ENCODE peak calls at places on chromosomes 1 and 21, in four cellular contexts. One of them, this sample, is unnamed.

GRCh38 chr1:237041795-237042466 is at the start of gene RYR2:
- DNase-seq in PC-9: no peak
- DNase-seq in stomach: no peak
- DNase-seq in heart left ventricle: peak; percentile 48
- DNase-seq in this sample: peak; percentile 86

GRCh38 chr1:158150512-158150911 is 30.2 kb upstream of the CD1D start:
- DNase-seq in PC-9: no peak
- DNase-seq in heart left ventricle: no peak
- DNase-seq in stomach: no peak
- DNase-seq in this sample: no peak

GRCh38 chr1:233714631-233715217 is 100.8 kb downstream of the KCNK1 start:
- DNase-seq in PC-9: no peak
- DNase-seq in heart left ventricle: no peak
- DNase-seq in stomach: peak; percentile 60
- DNase-seq in this sample: no peak

GRCh38 chr21:17610862-17611261 is 1.8 kb downstream of the BTG3 start:
- DNase-seq in stomach: peak; percentile 27
- DNase-seq in PC-9: no peak
- DNase-seq in heart left ventricle: no peak
- DNase-seq in this sample: peak; percentile 22

GRCh38 chr21:26624983-26625519 is 52.0 kb upstream of the CYYR1 start:
- DNase-seq in stomach: no peak
- DNase-seq in PC-9: no peak
- DNase-seq in heart left ventricle: no peak
- DNase-seq in this sample: no peak

GRCh38 chr21:17454315-17455027 is 58.4 kb upstream of the CXADR start:
- DNase-seq in stomach: no peak
- DNase-seq in PC-9: peak; percentile 79
- DNase-seq in heart left ventricle: no peak
- DNase-seq in this sample: no peak

GRCh38 chr1:157490337-157491165 is 61.8 kb downstream of the FCRL5 start:
- DNase-seq in heart left ventricle: peak; percentile 29
- DNase-seq in stomach: peak; percentile 80
- DNase-seq in PC-9: peak; percentile 58
- DNase-seq in this sample: peak; percentile 69

GRCh38 chr1:203462878-203463277 is 12.7 kb upstream of the PRELP start:
- DNase-seq in stomach: no peak
- DNase-seq in PC-9: peak; percentile 60
- DNase-seq in heart left ventricle: no peak
- DNase-seq in this sample: peak; percentile 87

GRCh38 chr1:178768423-178768822 is 43.4 kb downstream of the RALGPS2 start:
- DNase-seq in stomach: no peak
- DNase-seq in PC-9: no peak
- DNase-seq in heart left ventricle: no peak
- DNase-seq in this sample: no peak

GRCh38 chr1:80384037-80384830 is 1377.7 kb upstream of the ADGRL4 start:
- DNase-seq in stomach: no peak
- DNase-seq in heart left ventricle: no peak
- DNase-seq in PC-9: no peak
- DNase-seq in this sample: no peak

GRCh38 chr1:33237579-33237978 is 18.7 kb upstream of the ZNF362 start:
- DNase-seq in PC-9: no peak
- DNase-seq in stomach: no peak
- DNase-seq in heart left ventricle: no peak
- DNase-seq in this sample: no peak

GRCh38 chr1:205915354-205915990 is 27.8 kb downstream of the SLC26A9 start:
- DNase-seq in PC-9: no peak
- DNase-seq in stomach: no peak
- DNase-seq in heart left ventricle: no peak
- DNase-seq in this sample: no peak

GRCh38 chr1:69138172-69138571 is 429.6 kb upstream of the LRRC7 start:
- DNase-seq in stomach: no peak
- DNase-seq in PC-9: no peak
- DNase-seq in heart left ventricle: no peak
- DNase-seq in this sample: no peak

DNA sequence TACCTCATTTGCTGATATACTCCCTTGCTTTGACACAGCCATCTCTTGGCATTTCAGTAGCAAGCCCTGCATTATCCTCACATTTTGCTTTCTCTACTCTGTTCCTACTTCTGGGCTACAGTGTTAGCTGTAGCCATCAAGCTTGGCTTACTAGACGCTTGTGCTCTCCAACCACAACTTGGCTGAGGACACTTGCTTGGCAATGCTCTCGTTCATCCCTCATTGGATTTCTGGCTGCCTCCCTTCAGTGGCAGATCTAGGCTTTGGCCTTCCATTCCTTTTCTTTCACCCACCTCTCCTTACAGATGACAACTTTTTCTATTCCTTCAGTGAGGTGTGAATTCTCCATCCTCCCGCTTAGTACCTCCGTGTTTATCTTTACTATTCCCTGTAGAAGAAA is 428.7 kb upstream of the LRRC7 start:
- DNase-seq in heart left ventricle: no peak
- DNase-seq in stomach: no peak
- DNase-seq in PC-9: no peak
- DNase-seq in this sample: no peak
- H3K9me3 ChIP-seq in heart left ventricle: no peaks in the 10 kb centered on the region
- H3K9me3 ChIP-seq in stomach: no peaks in the 10 kb centered on the region
- H3K9me3 ChIP-seq in PC-9: no peaks in the 10 kb centered on the region
- H3K9me3 ChIP-seq in this sample: no peaks in the 10 kb centered on the region

DNA sequence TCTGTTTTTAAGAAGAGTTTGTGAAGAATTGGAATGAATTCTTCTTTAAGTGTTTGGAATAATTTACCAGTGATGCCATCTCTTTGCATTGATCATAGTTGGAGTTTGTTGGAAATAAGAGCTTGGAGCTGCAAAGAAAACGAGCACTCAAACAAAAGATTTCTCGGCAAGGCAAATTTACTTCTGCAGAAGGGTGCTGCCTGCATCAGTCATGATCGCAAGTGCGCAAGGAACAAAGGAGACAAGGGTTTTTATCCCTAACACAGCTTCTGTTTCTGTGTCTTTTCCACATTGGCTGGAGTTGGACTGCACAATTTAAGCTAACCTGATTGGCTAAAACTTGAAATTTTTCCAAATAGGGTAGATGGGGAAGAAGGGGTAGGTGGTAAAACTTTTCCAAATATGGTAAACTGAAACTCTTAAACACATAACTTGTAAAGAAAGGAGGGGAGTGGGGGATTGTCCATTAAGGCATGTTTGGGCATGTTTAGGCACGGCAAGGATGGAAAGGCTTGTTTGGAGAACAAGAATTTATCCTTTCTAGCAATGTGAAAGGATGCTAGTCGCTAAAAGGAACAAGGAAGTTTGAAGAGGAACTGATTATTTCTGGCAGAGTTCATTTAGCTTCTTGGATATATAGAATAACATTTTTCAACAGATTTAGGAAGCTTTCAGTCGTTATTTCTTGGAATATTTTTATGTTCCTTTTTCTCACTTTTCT is 3.5 kb upstream of the AADACL4 start:
- DNase-seq in PC-9: no peak
- DNase-seq in stomach: no peak
- DNase-seq in heart left ventricle: no peak
- DNase-seq in this sample: no peak
- TF ChIP-seq CTCF in PC-9: no peak
- TF ChIP-seq CTCF in stomach: no peak
- TF ChIP-seq CTCF in heart left ventricle: no peak
- TF ChIP-seq CTCF in this sample: no peak

GRCh38 chr1:88145752-88146151 is 538.3 kb upstream of the PKN2 start:
- DNase-seq in stomach: no peak
- DNase-seq in heart left ventricle: no peak
- DNase-seq in PC-9: no peak
- DNase-seq in this sample: no peak
- H3K9me3 ChIP-seq in stomach: no peaks in the 10 kb centered on the region
- H3K9me3 ChIP-seq in heart left ventricle: no peaks in the 10 kb centered on the region
- H3K9me3 ChIP-seq in PC-9: no peaks in the 10 kb centered on the region
- H3K9me3 ChIP-seq in this sample: no peaks in the 10 kb centered on the region

DNA sequence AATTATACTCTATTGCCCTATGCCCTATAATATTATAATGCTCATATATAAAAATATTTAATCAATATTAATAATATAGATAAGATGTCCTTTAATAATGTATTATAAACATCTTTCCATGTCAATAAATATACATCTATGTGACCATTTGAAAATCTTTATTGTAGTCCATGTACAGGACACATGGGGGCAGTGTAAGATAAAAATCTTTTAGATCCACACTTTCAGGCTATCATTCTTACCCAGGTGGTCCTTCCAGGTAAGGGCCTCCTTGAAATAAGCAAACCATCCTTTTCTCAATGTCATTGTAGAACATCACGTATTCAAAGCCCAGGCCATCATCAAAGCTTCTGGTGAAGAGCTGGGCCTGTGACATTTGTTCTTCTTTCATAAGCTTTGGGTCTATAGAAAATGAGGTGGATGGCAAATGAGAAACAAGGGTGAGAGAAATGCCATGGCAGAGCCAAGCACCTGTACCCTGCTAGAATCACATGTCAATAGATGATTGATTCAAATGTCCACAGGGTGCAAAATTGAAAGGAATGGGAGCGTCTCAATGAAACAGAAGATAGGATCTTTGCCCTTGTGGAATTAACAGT is 20.2 kb downstream of the THEM4 start:
- DNase-seq in PC-9: no peak
- DNase-seq in heart left ventricle: no peak
- DNase-seq in stomach: no peak
- DNase-seq in this sample: no peak
- TF ChIP-seq CTCF in PC-9: peak; percentile 69
- TF ChIP-seq CTCF in heart left ventricle: peak; percentile 49
- TF ChIP-seq CTCF in stomach: peak; percentile 18
- TF ChIP-seq CTCF in this sample: no peak

GRCh38 chr1:4614371-4615137 is 39.9 kb upstream of the AJAP1 start:
- DNase-seq in heart left ventricle: no peak
- DNase-seq in PC-9: no peak
- DNase-seq in stomach: no peak
- DNase-seq in this sample: no peak

GRCh38 chr1:4615138-4615470 is 39.3 kb upstream of the AJAP1 start:
- DNase-seq in stomach: no peak
- DNase-seq in heart left ventricle: no peak
- DNase-seq in PC-9: no peak
- DNase-seq in this sample: no peak

GRCh38 chr1:4616831-4617465 is 37.5 kb upstream of the AJAP1 start:
- DNase-seq in heart left ventricle: no peak
- DNase-seq in PC-9: no peak
- DNase-seq in stomach: no peak
- DNase-seq in this sample: no peak

GRCh38 chr1:4615501-4615900 is 38.9 kb upstream of the AJAP1 start:
- DNase-seq in PC-9: no peak
- DNase-seq in stomach: no peak
- DNase-seq in heart left ventricle: no peak
- DNase-seq in this sample: no peak

DNA sequence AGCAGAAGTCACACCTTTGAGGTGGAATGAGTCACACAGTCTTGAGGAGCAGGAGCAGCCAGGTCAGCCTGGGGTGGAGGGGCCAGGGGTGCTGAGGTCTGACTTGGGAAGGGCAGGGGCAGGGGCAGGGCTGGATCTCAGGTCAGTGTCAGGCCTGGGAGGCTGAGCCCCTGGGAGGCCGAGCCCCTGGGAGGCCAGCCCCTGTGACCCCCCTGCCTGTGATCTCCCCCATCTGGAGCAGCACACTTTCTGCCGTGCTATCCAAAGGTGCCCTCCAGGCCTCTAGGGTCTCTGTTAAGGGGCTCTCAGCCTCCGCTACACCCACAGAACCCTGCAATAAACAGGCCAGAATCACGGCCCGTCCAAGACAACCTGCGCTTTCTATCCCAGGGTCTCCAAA is 36.9 kb upstream of the AJAP1 start:
- DNase-seq in heart left ventricle: no peak
- DNase-seq in stomach: no peak
- DNase-seq in PC-9: no peak
- DNase-seq in this sample: no peak
- H3K9me3 ChIP-seq in heart left ventricle: no peaks in the 10 kb centered on the region
- H3K9me3 ChIP-seq in stomach: no peaks in the 10 kb centered on the region
- H3K9me3 ChIP-seq in PC-9: no peaks in the 10 kb centered on the region
- H3K9me3 ChIP-seq in this sample: no peaks in the 10 kb centered on the region

GRCh38 chr1:70528591-70529333 is 117.7 kb downstream of the CTH start:
- DNase-seq in stomach: no peak
- DNase-seq in PC-9: peak; percentile 7
- DNase-seq in heart left ventricle: peak; percentile 9
- DNase-seq in this sample: no peak
- TF ChIP-seq CTCF in stomach: peak; percentile 28
- TF ChIP-seq CTCF in PC-9: peak; percentile 59
- TF ChIP-seq CTCF in heart left ventricle: peak; percentile 73
- TF ChIP-seq CTCF in this sample: peak; percentile 32

GRCh38 chr1:82867781-82868180 is 1067.0 kb downstream of the ADGRL2 start:
- DNase-seq in PC-9: no peak
- DNase-seq in stomach: no peak
- DNase-seq in heart left ventricle: no peak
- DNase-seq in this sample: no peak

GRCh38 chr1:82874041-82874440 is 1073.3 kb downstream of the ADGRL2 start:
- DNase-seq in stomach: no peak
- DNase-seq in PC-9: no peak
- DNase-seq in heart left ventricle: no peak
- DNase-seq in this sample: no peak

GRCh38 chr1:82875170-82875569 is 1074.4 kb downstream of the ADGRL2 start:
- DNase-seq in stomach: no peak
- DNase-seq in PC-9: no peak
- DNase-seq in heart left ventricle: no peak
- DNase-seq in this sample: no peak

GRCh38 chr1:82870332-82870731 is 1069.6 kb downstream of the ADGRL2 start:
- DNase-seq in stomach: no peak
- DNase-seq in heart left ventricle: no peak
- DNase-seq in PC-9: no peak
- DNase-seq in this sample: no peak
- H3K9me3 ChIP-seq in stomach: no peaks in the 10 kb centered on the region
- H3K9me3 ChIP-seq in heart left ventricle: no peaks in the 10 kb centered on the region
- H3K9me3 ChIP-seq in PC-9: no peaks in the 10 kb centered on the region
- H3K9me3 ChIP-seq in this sample: no peaks in the 10 kb centered on the region

GRCh38 chr1:111618081-111618480 is 1.5 kb upstream of the RAP1A start:
- DNase-seq in PC-9: no peak
- DNase-seq in heart left ventricle: no peak
- DNase-seq in stomach: no peak
- DNase-seq in this sample: no peak
- TF ChIP-seq CTCF in PC-9: no peak
- TF ChIP-seq CTCF in heart left ventricle: no peak
- TF ChIP-seq CTCF in stomach: no peak
- TF ChIP-seq CTCF in this sample: no peak

This sample was measured in upper lobe of left lung.